ENCODE peak calls at places on chromosome 12, in seven cellular contexts. X is epithelial cell of proximal tubule, E is type B pancreatic cell, Z is GM13977, H is stomach, D is OCI-LY7, U is Peyer's patch. M is an unnamed sample.

GRCh38 chr12:45191239-45191638 is 24.7 kb upstream of the ANO6 start:
- DNase-seq in H (no peak), X (no peak), E (no peak), D (no peak), U (no peak), Z (no peak), M (no peak)

GRCh38 chr12:63206908-63207307 is 55.9 kb upstream of the AVPR1A start:
- DNase-seq in Z (no peak), X (peak), E (no peak), D (no peak), U (no peak), H (no peak), M (no peak)

GRCh38 chr12:19546027-19546426 is 106.7 kb downstream of the AEBP2 start:
- DNase-seq in H (no peak), E (no peak), Z (no peak), X (no peak), D (no peak), U (no peak), M (no peak)

GRCh38 chr12:8493084-8493483 is 20.2 kb upstream of the CLEC4D start:
- DNase-seq in D (peak), E (no peak), Z (peak), H (no peak), X (no peak), U (peak), M (no peak)

GRCh38 chr12:51821423-51822260 is 26.9 kb downstream of the FIGNL2 start:
- DNase-seq in H (no peak), E (no peak), X (no peak), D (no peak), Z (no peak), U (no peak), M (peak)

GRCh38 chr12:131454418-131455217 is 256.3 kb upstream of the SFSWAP start:
- DNase-seq in D (peak), U (no peak), E (no peak), H (peak), X (no peak), Z (peak), M (peak)

GRCh38 chr12:69779928-69780327 is 41.3 kb downstream of the RAB3IP start:
- DNase-seq in H (no peak), E (no peak), Z (no peak), D (no peak), X (no peak), U (peak), M (peak)

GRCh38 chr12:121218588-121219352 is 8.8 kb downstream of the P2RX4 start:
- DNase-seq in E (no peak), U (no peak), H (no peak), X (no peak), D (no peak), Z (no peak), M (no peak)

GRCh38 chr12:65567820-65568219 is 256.5 kb upstream of the HMGA2 start:
- DNase-seq in Z (no peak), D (no peak), H (peak), E (no peak), U (no peak), X (no peak), M (no peak)

GRCh38 chr12:114347861-114348260 is 58.1 kb downstream of the TBX5 start:
- DNase-seq in X (no peak), H (no peak), Z (no peak), E (no peak), D (no peak), U (no peak), M (no peak)

GRCh38 chr12:100106861-100107260 is 35.8 kb downstream of the BLTP3B start:
- DNase-seq in H (no peak), U (no peak), Z (no peak), X (no peak), D (no peak), E (no peak), M (no peak)

GRCh38 chr12:115752151-115752550 is 525.3 kb downstream of the MED13L start:
- DNase-seq in U (no peak), H (no peak), D (no peak), E (no peak), Z (no peak), X (no peak), M (no peak)

GRCh38 chr12:19382111-19382526 is 57.2 kb upstream of the AEBP2 start:
- DNase-seq in H (peak), U (peak), X (peak), D (no peak), E (no peak), Z (peak), M (no peak)

GRCh38 chr12:42756841-42757661 is 167.5 kb upstream of the PRICKLE1 start:
- DNase-seq in E (no peak), Z (peak), H (no peak), D (no peak), X (peak), U (no peak), M (peak)

DNA sequence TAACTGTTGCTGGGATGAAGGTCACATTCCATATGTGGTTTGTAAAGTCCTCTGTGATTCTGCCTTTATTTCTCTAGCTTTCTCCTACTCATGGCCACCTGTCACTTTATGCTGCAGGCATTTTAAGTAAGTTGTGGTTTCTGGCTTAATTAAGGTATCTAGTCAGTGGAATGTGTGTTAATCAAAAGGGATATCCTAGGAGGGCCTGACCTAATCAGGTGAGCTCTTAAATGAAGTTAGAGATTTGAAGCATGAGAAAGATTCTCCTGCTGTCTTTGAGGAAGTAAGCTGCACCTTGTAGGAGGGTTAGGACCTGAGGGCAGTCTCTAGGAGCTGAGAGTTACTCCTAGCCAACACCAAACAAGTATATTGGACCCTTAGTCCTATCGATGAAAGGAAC is 90.3 kb downstream of the ETNK1 start:
- DNase-seq in H (no peak), X (no peak), U (no peak), E (no peak), Z (no peak), D (no peak), M (no peak)
- TF ChIP-seq CTCF in H (no peak), X (no peak), U (no peak), E (no peak), Z (no peak), D (no peak), M (no peak)

GRCh38 chr12:56079729-56080555 is at the start of gene ERBB3:
- DNase-seq in H (peak), U (peak), X (no peak), E (peak), D (peak), Z (peak), M (peak)
- TF ChIP-seq CTCF in H (no peak), U (no peak), X (no peak), E (no peak), D (no peak), Z (no peak), M (no peak)

DNA sequence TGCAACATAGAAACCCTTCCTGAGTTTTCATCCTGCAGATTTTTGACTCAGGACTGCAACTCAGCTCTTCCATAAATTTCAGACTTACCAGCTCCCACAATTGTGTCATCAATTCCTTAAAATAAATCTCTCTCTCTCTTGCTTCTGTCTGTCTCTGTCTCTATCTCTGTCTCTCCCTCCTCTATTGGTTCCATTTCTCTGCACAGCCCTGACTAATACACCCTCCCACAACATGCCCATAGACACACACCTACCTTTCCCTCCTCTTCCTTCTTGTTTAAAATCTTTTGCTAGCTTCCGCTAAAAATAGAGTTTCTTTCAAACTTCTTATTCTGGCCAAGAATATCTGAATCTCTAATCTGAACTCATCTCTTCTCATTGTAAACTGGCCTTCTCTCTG is 22.9 kb upstream of the PTHLH start:
- DNase-seq in U (no peak), Z (no peak), E (no peak), H (no peak), D (no peak), X (no peak), M (no peak)
- TF ChIP-seq CTCF in U (no peak), Z (no peak), E (no peak), H (no peak), D (no peak), X (no peak), M (no peak)

GRCh38 chr12:116880817-116881324 is 370 bp downstream of the HRK start:
- DNase-seq in D (peak), U (peak), H (peak), X (no peak), Z (peak), E (no peak), M (peak)
- TF ChIP-seq CTCF in D (peak), U (no peak), H (no peak), X (no peak), Z (peak), E (no peak), M (no peak)

GRCh38 chr12:77724367-77724957 is 106.2 kb upstream of the NAV3 start:
- DNase-seq in H (no peak), D (peak), X (no peak), E (no peak), Z (no peak), U (no peak), M (no peak)
- TF ChIP-seq CTCF in H (no peak), D (peak), X (peak), E (peak), Z (peak), U (peak), M (peak)

GRCh38 chr12:5510251-5510805 is 78.4 kb downstream of the NTF3 start:
- DNase-seq in H (no peak), Z (no peak), U (no peak), D (no peak), X (no peak), E (no peak), M (no peak)

GRCh38 chr12:5513406-5513805 is 81.5 kb downstream of the NTF3 start:
- DNase-seq in H (no peak), D (no peak), X (no peak), Z (no peak), E (no peak), U (no peak), M (no peak)

GRCh38 chr12:5511256-5511643 is 79.3 kb downstream of the NTF3 start:
- DNase-seq in H (no peak), U (no peak), Z (no peak), D (no peak), X (no peak), E (peak), M (no peak)

GRCh38 chr12:5512585-5512970 is 80.7 kb downstream of the NTF3 start:
- DNase-seq in Z (no peak), E (no peak), U (no peak), X (no peak), D (no peak), H (no peak), M (peak)

GRCh38 chr12:5511644-5512584 is 80.0 kb downstream of the NTF3 start:
- DNase-seq in X (no peak), H (no peak), U (no peak), D (peak), E (peak), Z (peak), M (peak)
- TF ChIP-seq CTCF in X (peak), H (no peak), U (peak), D (peak), E (peak), Z (peak), M (peak)

GRCh38 chr12:24534632-24535031 is 414.3 kb downstream of the BCAT1 start:
- DNase-seq in U (no peak), D (no peak), E (no peak), X (no peak), H (no peak), Z (no peak), M (no peak)
- TF ChIP-seq CTCF in U (no peak), D (no peak), E (no peak), X (no peak), H (no peak), Z (no peak), M (no peak)

GRCh38 chr12:83320350-83320749 is 633.6 kb downstream of the TMTC2 start:
- DNase-seq in D (no peak), Z (no peak), U (no peak), H (no peak), E (no peak), X (no peak), M (no peak)
- TF ChIP-seq CTCF in D (no peak), Z (no peak), U (no peak), H (no peak), E (no peak), X (no peak), M (no peak)